ENCODE peak calls at places on chromosomes 1 and 21, in ten cellular contexts. X, E, I, W, U, A, Q, T, B and J are unnamed samples.

GRCh38 chr1:205576805-205577761 is 54.7 kb downstream of the ELK4 start:
- DNase-seq in X (no peak), E (no peak), I (no peak), W (no peak), U (no peak), A (no peak), Q (no peak), T (no peak), B (no peak), J (no peak)

GRCh38 chr1:86231076-86231475 is 74.5 kb upstream of the COL24A1 start:
- DNase-seq in X (no peak), E (no peak), I (no peak), W (no peak), U (no peak), A (no peak), Q (no peak), T (no peak), B (no peak), J (no peak)

GRCh38 chr1:942864-943533 is 16.1 kb downstream of the NOC2L start:
- DNase-seq in X (no peak), E (no peak), I (no peak), W (no peak), U (peak), A (no peak), Q (no peak), T (no peak), B (no peak), J (no peak)

GRCh38 chr1:31761883-31762282 is 2.3 kb downstream of the ADGRB2 start:
- DNase-seq in X (no peak), E (peak), I (no peak), W (peak), U (peak), A (no peak), Q (no peak), T (no peak), B (no peak), J (no peak)

GRCh38 chr1:24275510-24275909 is 43.6 kb upstream of the GRHL3 start:
- DNase-seq in X (no peak), E (no peak), I (no peak), W (peak), U (peak), A (no peak), Q (no peak), T (no peak), B (no peak), J (no peak)

GRCh38 chr21:25895565-25896205 is 160.9 kb downstream of the GABPA start:
- DNase-seq in X (no peak), E (no peak), I (no peak), W (peak), U (peak), A (no peak), Q (no peak), T (no peak), B (peak), J (no peak)

GRCh38 chr1:238360474-238360873 is 469.8 kb upstream of the ZP4 start:
- DNase-seq in X (no peak), E (no peak), I (no peak), W (no peak), U (no peak), A (no peak), Q (no peak), T (no peak), B (no peak), J (no peak)

GRCh38 chr1:17502326-17502778 is 37.1 kb upstream of the ARHGEF10L start:
- DNase-seq in X (peak), E (peak), I (peak), W (peak), U (peak), A (peak), Q (peak), T (no peak), B (peak), J (peak)

GRCh38 chr1:222736972-222737371 is at the start of gene FAM177B:
- DNase-seq in X (no peak), E (no peak), I (no peak), W (no peak), U (no peak), A (no peak), Q (no peak), T (no peak), B (no peak), J (no peak)

GRCh38 chr1:167749741-167750140 is 28.0 kb downstream of the MPZL1 start:
- DNase-seq in X (no peak), E (no peak), I (no peak), W (no peak), U (no peak), A (no peak), Q (no peak), T (no peak), B (no peak), J (no peak)

GRCh38 chr1:40853113-40853999 is 8.8 kb downstream of the CITED4 start:
- DNase-seq in X (no peak), E (no peak), I (no peak), W (no peak), U (no peak), A (no peak), Q (no peak), T (no peak), B (no peak), J (no peak)

GRCh38 chr1:12456979-12457378 is 161.0 kb downstream of the DHRS3 start:
- DNase-seq in X (no peak), E (peak), I (no peak), W (peak), U (peak), A (no peak), Q (no peak), T (no peak), B (no peak), J (no peak)

GRCh38 chr1:12153181-12153785 is 13.5 kb upstream of the TNFRSF1B start:
- DNase-seq in X (no peak), E (peak), I (peak), W (peak), U (peak), A (no peak), Q (peak), T (no peak), B (no peak), J (no peak)

GRCh38 chr1:21256776-21257175 is 33.5 kb downstream of the ECE1 start:
- DNase-seq in X (no peak), E (no peak), I (no peak), W (no peak), U (no peak), A (no peak), Q (no peak), T (no peak), B (no peak), J (no peak)

GRCh38 chr1:159000627-159001026 is 9.1 kb upstream of the IFI16 start:
- DNase-seq in X (no peak), E (peak), I (peak), W (peak), U (peak), A (peak), Q (peak), T (no peak), B (no peak), J (no peak)

GRCh38 chr1:31776032-31776431 is 11.9 kb upstream of the ADGRB2 start:
- DNase-seq in X (no peak), E (no peak), I (no peak), W (no peak), U (no peak), A (no peak), Q (no peak), T (no peak), B (no peak), J (no peak)

GRCh38 chr1:56816909-56817308 is 2.3 kb downstream of the FYB2 start:
- DNase-seq in X (no peak), E (no peak), I (no peak), W (no peak), U (no peak), A (peak), Q (no peak), T (no peak), B (peak), J (peak)

GRCh38 chr1:209743145-209743482 is 12.7 kb upstream of the TRAF3IP3 start:
- DNase-seq in X (no peak), E (no peak), I (no peak), W (peak), U (peak), A (peak), Q (peak), T (no peak), B (peak), J (no peak)

GRCh38 chr1:64246294-64246917 is 43.0 kb downstream of the UBE2U start:
- DNase-seq in X (no peak), E (peak), I (no peak), W (peak), U (peak), A (peak), Q (no peak), T (no peak), B (no peak), J (peak)

GRCh38 chr1:146034976-146035469 is 13.5 kb upstream of the HJV start:
- DNase-seq in X (no peak), E (peak), I (no peak), W (peak), U (no peak), A (no peak), Q (no peak), T (no peak), B (no peak), J (no peak)

GRCh38 chr1:157137051-157137772 is 983 bp downstream of the ETV3 start:
- DNase-seq in X (no peak), E (peak), I (no peak), W (no peak), U (peak), A (no peak), Q (no peak), T (no peak), B (no peak), J (no peak)